ENCODE peak calls at places on chromosomes 7 and 10, in seven cellular contexts. One of them, this sample, is unnamed.

GRCh38 chr7:154255324-154255723 is 203.1 kb downstream of the DPP6 start:
- DNase-seq in stimulated activated CD4-positive, alpha-beta T cell treated with anti-CD3 and anti-CD28 coated beads, Interleukin-4, amount 100 ng/mL, for 4 hours: no peak
- DNase-seq in neural crest cell: no peak
- DNase-seq in GM13976: no peak
- DNase-seq in progenitor cell of endocrine pancreas: no peak
- DNase-seq in Kasumi-1: no peak
- DNase-seq in kidney tubule cell: no peak
- DNase-seq in this sample: no peak

GRCh38 chr10:64873959-64874358 is 1352.8 kb downstream of the REEP3 start:
- DNase-seq in stimulated activated CD4-positive, alpha-beta T cell treated with anti-CD3 and anti-CD28 coated beads, Interleukin-4, amount 100 ng/mL, for 4 hours: no peak
- DNase-seq in neural crest cell: no peak
- DNase-seq in GM13976: no peak
- DNase-seq in progenitor cell of endocrine pancreas: no peak
- DNase-seq in Kasumi-1: no peak
- DNase-seq in kidney tubule cell: no peak
- DNase-seq in this sample: no peak

GRCh38 chr10:22624289-22624738 is 90.1 kb downstream of the PIP4K2A start:
- DNase-seq in stimulated activated CD4-positive, alpha-beta T cell treated with anti-CD3 and anti-CD28 coated beads, Interleukin-4, amount 100 ng/mL, for 4 hours: no peak
- DNase-seq in neural crest cell: no peak
- DNase-seq in GM13976: no peak
- DNase-seq in progenitor cell of endocrine pancreas: no peak
- DNase-seq in Kasumi-1: peak
- DNase-seq in kidney tubule cell: peak
- DNase-seq in this sample: no peak

GRCh38 chr10:122639801-122640200 is 59.8 kb downstream of the C10orf120 start:
- DNase-seq in stimulated activated CD4-positive, alpha-beta T cell treated with anti-CD3 and anti-CD28 coated beads, Interleukin-4, amount 100 ng/mL, for 4 hours: no peak
- DNase-seq in neural crest cell: no peak
- DNase-seq in GM13976: no peak
- DNase-seq in progenitor cell of endocrine pancreas: no peak
- DNase-seq in Kasumi-1: no peak
- DNase-seq in kidney tubule cell: no peak
- DNase-seq in this sample: no peak

GRCh38 chr7:70497793-70498192 is 634.2 kb upstream of the GALNT17 start:
- DNase-seq in stimulated activated CD4-positive, alpha-beta T cell treated with anti-CD3 and anti-CD28 coated beads, Interleukin-4, amount 100 ng/mL, for 4 hours: no peak
- DNase-seq in neural crest cell: no peak
- DNase-seq in GM13976: no peak
- DNase-seq in progenitor cell of endocrine pancreas: no peak
- DNase-seq in Kasumi-1: no peak
- DNase-seq in kidney tubule cell: no peak
- DNase-seq in this sample: no peak

GRCh38 chr10:97850446-97850845 is 803 bp downstream of the GOLGA7B start:
- DNase-seq in stimulated activated CD4-positive, alpha-beta T cell treated with anti-CD3 and anti-CD28 coated beads, Interleukin-4, amount 100 ng/mL, for 4 hours: no peak
- DNase-seq in neural crest cell: no peak
- DNase-seq in GM13976: no peak
- DNase-seq in progenitor cell of endocrine pancreas: no peak
- DNase-seq in Kasumi-1: no peak
- DNase-seq in kidney tubule cell: no peak
- DNase-seq in this sample: no peak

GRCh38 chr7:139417478-139417877 is 57.8 kb downstream of the LUC7L2 start:
- DNase-seq in stimulated activated CD4-positive, alpha-beta T cell treated with anti-CD3 and anti-CD28 coated beads, Interleukin-4, amount 100 ng/mL, for 4 hours: no peak
- DNase-seq in neural crest cell: no peak
- DNase-seq in GM13976: no peak
- DNase-seq in progenitor cell of endocrine pancreas: no peak
- DNase-seq in Kasumi-1: no peak
- DNase-seq in kidney tubule cell: no peak
- DNase-seq in this sample: no peak

GRCh38 chr10:8189458-8189857 is 135.0 kb downstream of the GATA3 start:
- DNase-seq in stimulated activated CD4-positive, alpha-beta T cell treated with anti-CD3 and anti-CD28 coated beads, Interleukin-4, amount 100 ng/mL, for 4 hours: no peak
- DNase-seq in neural crest cell: no peak
- DNase-seq in GM13976: no peak
- DNase-seq in progenitor cell of endocrine pancreas: no peak
- DNase-seq in Kasumi-1: no peak
- DNase-seq in kidney tubule cell: no peak
- DNase-seq in this sample: no peak

GRCh38 chr10:62873866-62874265 is 57.7 kb upstream of the EGR2 start:
- DNase-seq in stimulated activated CD4-positive, alpha-beta T cell treated with anti-CD3 and anti-CD28 coated beads, Interleukin-4, amount 100 ng/mL, for 4 hours: peak
- DNase-seq in neural crest cell: no peak
- DNase-seq in GM13976: no peak
- DNase-seq in progenitor cell of endocrine pancreas: no peak
- DNase-seq in Kasumi-1: no peak
- DNase-seq in kidney tubule cell: no peak
- DNase-seq in this sample: no peak

GRCh38 chr7:16419859-16420258 is 1.5 kb downstream of the CRPPA start:
- DNase-seq in stimulated activated CD4-positive, alpha-beta T cell treated with anti-CD3 and anti-CD28 coated beads, Interleukin-4, amount 100 ng/mL, for 4 hours: no peak
- DNase-seq in neural crest cell: no peak
- DNase-seq in GM13976: no peak
- DNase-seq in progenitor cell of endocrine pancreas: no peak
- DNase-seq in Kasumi-1: no peak
- DNase-seq in kidney tubule cell: no peak
- DNase-seq in this sample: no peak

GRCh38 chr7:99504281-99504602 is 220 bp upstream of the ZKSCAN5 start:
- DNase-seq in stimulated activated CD4-positive, alpha-beta T cell treated with anti-CD3 and anti-CD28 coated beads, Interleukin-4, amount 100 ng/mL, for 4 hours: no peak
- DNase-seq in neural crest cell: peak
- DNase-seq in GM13976: no peak
- DNase-seq in progenitor cell of endocrine pancreas: peak
- DNase-seq in Kasumi-1: peak
- DNase-seq in kidney tubule cell: no peak
- DNase-seq in this sample: no peak

This sample was measured in amygdala.